ENCODE peak calls at places on chromosomes 4 and X, in seven cellular contexts. L is epithelial cell of proximal tubule; J is stimulated activated CD4-positive, alpha-beta T cell treated with anti-CD3 and anti-CD28 coated beads, Interleukin-12 subunit alpha, Interleukin-12 subunit beta, amount 100 ng/mL, for 24 hours; D is progenitor cell of endocrine pancreas; E is activated CD4-positive, alpha-beta T cell treated with anti-CD3 and anti-CD28 coated beads, Interleukin-2, amount 10 ng/mL, durations not matched to agents 24 days and 14 days; S is ELR; Y is NCI-H1417. X is an unnamed sample.

GRCh38 chr4:20284990-20285389 is 33.3 kb downstream of the SLIT2 start:
- DNase-seq in E (no peak), D (no peak), J (no peak), L (peak), S (peak), Y (no peak), X (no peak)

GRCh38 chrX:107825698-107826285 is at the start of gene MID2:
- DNase-seq in Y (peak), D (peak), E (peak), L (no peak), S (peak), J (peak), X (peak)

GRCh38 chr4:152293527-152293926 is 242.4 kb downstream of the FBXW7 start:
- DNase-seq in S (no peak), J (no peak), Y (no peak), D (no peak), E (no peak), L (no peak), X (no peak)

GRCh38 chr4:88527787-88528186 is 4.2 kb upstream of the PYURF start:
- DNase-seq in S (no peak), Y (no peak), D (no peak), E (no peak), L (no peak), J (no peak), X (no peak)

GRCh38 chrX:43551590-43551989 is 104.5 kb upstream of the MAOA start:
- DNase-seq in Y (no peak), D (no peak), S (no peak), L (no peak), E (no peak), J (no peak), X (no peak)

GRCh38 chr4:38664704-38665401 is 854 bp downstream of the KLF3 start:
- DNase-seq in S (peak), E (peak), D (peak), Y (peak), J (peak), L (no peak), X (peak)

GRCh38 chr4:1375051-1375721 is 28.2 kb downstream of the UVSSA start:
- DNase-seq in J (no peak), Y (no peak), E (no peak), L (no peak), D (no peak), S (no peak), X (no peak)

GRCh38 chrX:40729923-40730584 is 5.3 kb downstream of the MED14 start:
- DNase-seq in S (no peak), J (no peak), Y (peak), L (no peak), D (no peak), E (no peak), X (no peak)

GRCh38 chr4:107213880-107214279 is 177.8 kb upstream of the DKK2 start:
- DNase-seq in Y (no peak), S (peak), J (no peak), E (no peak), D (no peak), L (no peak), X (no peak)

GRCh38 chr4:2626231-2626630 is 89.8 kb downstream of the FAM193A start:
- DNase-seq in J (no peak), D (no peak), L (no peak), E (no peak), S (no peak), Y (no peak), X (no peak)